ENCODE peak calls at places on chromosomes 3 and 15, in five cellular contexts. One of them, this sample, is unnamed.

GRCh38 chr15:64897345-64897985 is 14.2 kb upstream of the ANKDD1A start:
- DNase-seq in heart left ventricle: peak
- DNase-seq in cardiac fibroblast: peak
- DNase-seq in uterus: peak
- DNase-seq in ovary: peak
- DNase-seq in this sample: peak

GRCh38 chr15:40034186-40034946 is 4.6 kb downstream of the SRP14 start:
- DNase-seq in heart left ventricle: no peak
- DNase-seq in ovary: no peak
- DNase-seq in cardiac fibroblast: no peak
- DNase-seq in uterus: no peak
- DNase-seq in this sample: no peak

GRCh38 chr3:156389151-156389760 is 165.7 kb downstream of the SSR3 start:
- DNase-seq in ovary: no peak
- DNase-seq in heart left ventricle: peak
- DNase-seq in cardiac fibroblast: no peak
- DNase-seq in uterus: no peak
- DNase-seq in this sample: no peak

GRCh38 chr3:42515391-42515916 is 13.0 kb downstream of the VIPR1 start:
- DNase-seq in cardiac fibroblast: no peak
- DNase-seq in ovary: no peak
- DNase-seq in heart left ventricle: peak
- DNase-seq in uterus: no peak
- DNase-seq in this sample: no peak

GRCh38 chr15:91622676-91623342 is 230.7 kb upstream of the SLCO3A1 start:
- DNase-seq in heart left ventricle: no peak
- DNase-seq in cardiac fibroblast: no peak
- DNase-seq in uterus: no peak
- DNase-seq in ovary: no peak
- DNase-seq in this sample: no peak

GRCh38 chr15:41832875-41833274 is 5.0 kb downstream of the JMJD7 start:
- DNase-seq in ovary: no peak
- DNase-seq in cardiac fibroblast: no peak
- DNase-seq in heart left ventricle: no peak
- DNase-seq in uterus: no peak
- DNase-seq in this sample: no peak

GRCh38 chr3:71186816-71187215 is 396.7 kb downstream of the FOXP1 start:
- DNase-seq in cardiac fibroblast: no peak
- DNase-seq in uterus: no peak
- DNase-seq in ovary: no peak
- DNase-seq in heart left ventricle: no peak
- DNase-seq in this sample: no peak

GRCh38 chr3:193262707-193263106 is 21.7 kb downstream of the PLAAT1 start:
- DNase-seq in heart left ventricle: no peak
- DNase-seq in uterus: no peak
- DNase-seq in ovary: no peak
- DNase-seq in cardiac fibroblast: no peak
- DNase-seq in this sample: no peak

GRCh38 chr3:130465486-130465885 is 51.5 kb upstream of the COL6A6 start:
- DNase-seq in cardiac fibroblast: no peak
- DNase-seq in heart left ventricle: no peak
- DNase-seq in uterus: no peak
- DNase-seq in ovary: no peak
- DNase-seq in this sample: no peak

GRCh38 chr3:126510323-126510910 is 7.2 kb downstream of the UROC1 start:
- DNase-seq in uterus: no peak
- DNase-seq in heart left ventricle: no peak
- DNase-seq in ovary: no peak
- DNase-seq in cardiac fibroblast: no peak
- DNase-seq in this sample: no peak

GRCh38 chr3:41369838-41370237 is 170.5 kb downstream of the CTNNB1 start:
- DNase-seq in ovary: no peak
- DNase-seq in cardiac fibroblast: no peak
- DNase-seq in heart left ventricle: no peak
- DNase-seq in uterus: no peak
- DNase-seq in this sample: no peak

GRCh38 chr3:169578381-169578780 is 85.1 kb downstream of the MECOM start:
- DNase-seq in ovary: no peak
- DNase-seq in cardiac fibroblast: no peak
- DNase-seq in heart left ventricle: no peak
- DNase-seq in uterus: no peak
- DNase-seq in this sample: no peak

GRCh38 chr3:41144631-41145030 is 54.7 kb upstream of the CTNNB1 start:
- DNase-seq in heart left ventricle: no peak
- DNase-seq in uterus: no peak
- DNase-seq in cardiac fibroblast: no peak
- DNase-seq in ovary: no peak
- DNase-seq in this sample: no peak

GRCh38 chr3:53225181-53225580 is 30.6 kb downstream of the TKT start:
- DNase-seq in uterus: no peak
- DNase-seq in heart left ventricle: no peak
- DNase-seq in ovary: no peak
- DNase-seq in cardiac fibroblast: no peak
- DNase-seq in this sample: no peak

GRCh38 chr3:150409527-150410310 is 1.6 kb downstream of the TSC22D2 start:
- DNase-seq in cardiac fibroblast: peak
- DNase-seq in uterus: peak
- DNase-seq in heart left ventricle: peak
- DNase-seq in ovary: peak
- DNase-seq in this sample: peak

GRCh38 chr3:150407051-150407817 is 864 bp upstream of the TSC22D2 start:
- DNase-seq in uterus: peak
- DNase-seq in heart left ventricle: no peak
- DNase-seq in cardiac fibroblast: peak
- DNase-seq in ovary: no peak
- DNase-seq in this sample: peak

GRCh38 chr3:150409125-150409526 is 1.0 kb downstream of the TSC22D2 start:
- DNase-seq in heart left ventricle: no peak
- DNase-seq in ovary: no peak
- DNase-seq in uterus: no peak
- DNase-seq in cardiac fibroblast: no peak
- DNase-seq in this sample: no peak

GRCh38 chr3:150407818-150408231 is 273 bp upstream of the TSC22D2 start:
- DNase-seq in heart left ventricle: peak
- DNase-seq in cardiac fibroblast: peak
- DNase-seq in uterus: peak
- DNase-seq in ovary: peak
- DNase-seq in this sample: no peak

DNA sequence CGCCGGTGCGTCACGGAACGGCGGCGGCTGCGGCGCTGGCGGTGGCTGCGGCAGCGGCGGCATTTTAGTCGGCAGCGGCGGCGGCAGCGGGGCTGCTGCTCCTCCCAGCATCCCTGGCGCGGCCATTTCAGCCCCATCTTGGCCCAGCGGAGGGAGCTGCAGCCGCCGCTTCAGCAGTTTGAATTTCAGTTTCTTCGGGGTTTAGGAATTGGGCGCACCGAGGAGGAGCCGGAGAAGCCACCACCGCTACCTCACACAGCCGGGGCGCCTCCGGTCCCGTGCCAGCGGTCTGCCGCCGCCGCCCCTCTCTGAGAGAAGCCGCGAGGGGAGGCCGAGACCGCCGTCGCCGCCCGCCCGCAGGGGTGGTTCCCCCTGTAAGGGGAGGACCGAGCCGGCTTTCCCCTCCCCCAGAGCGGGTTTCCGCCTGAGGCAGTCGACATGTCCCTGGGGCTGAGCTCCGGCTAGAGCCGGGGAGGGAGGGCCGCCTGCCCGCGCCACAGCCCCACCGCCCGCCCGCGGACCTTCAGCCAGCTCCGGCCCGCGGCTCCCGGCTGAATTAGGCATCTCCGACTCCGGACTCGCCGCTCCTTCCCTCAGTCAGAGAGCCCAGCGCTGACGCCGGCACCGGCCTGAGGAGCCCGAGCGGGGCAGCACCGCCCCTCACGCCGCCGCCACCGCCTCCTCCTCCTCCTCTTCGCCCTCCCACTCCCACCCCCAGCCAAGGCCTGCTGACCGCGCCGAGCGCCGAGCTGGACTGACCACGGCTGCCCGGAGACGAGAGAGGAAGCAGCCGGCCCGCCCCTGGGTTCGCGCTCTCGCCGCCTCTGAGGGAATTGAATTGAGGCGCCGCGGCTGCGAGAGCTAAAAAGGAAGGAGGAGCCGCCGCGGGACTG is at the start of gene TSC22D2:
- DNase-seq in uterus: peak
- DNase-seq in cardiac fibroblast: peak
- DNase-seq in heart left ventricle: peak
- DNase-seq in ovary: peak
- DNase-seq in this sample: peak
- TF ChIP-seq CTCF in uterus: peak
- TF ChIP-seq CTCF in cardiac fibroblast: no peak
- TF ChIP-seq CTCF in heart left ventricle: no peak
- TF ChIP-seq CTCF in ovary: peak
- TF ChIP-seq CTCF in this sample: peak

GRCh38 chr3:39378957-39379777 is 4.0 kb upstream of the SLC25A38 start:
- DNase-seq in ovary: no peak
- DNase-seq in uterus: no peak
- DNase-seq in heart left ventricle: no peak
- DNase-seq in cardiac fibroblast: no peak
- DNase-seq in this sample: no peak

GRCh38 chr3:39381432-39381831 is 1.7 kb upstream of the SLC25A38 start:
- DNase-seq in ovary: no peak
- DNase-seq in heart left ventricle: no peak
- DNase-seq in uterus: no peak
- DNase-seq in cardiac fibroblast: no peak
- DNase-seq in this sample: no peak

GRCh38 chr3:39379778-39380155 is 3.4 kb upstream of the SLC25A38 start:
- DNase-seq in cardiac fibroblast: no peak
- DNase-seq in ovary: no peak
- DNase-seq in heart left ventricle: no peak
- DNase-seq in uterus: no peak
- DNase-seq in this sample: no peak

GRCh38 chr3:39376929-39377634 is 6.1 kb upstream of the SLC25A38 start:
- DNase-seq in uterus: no peak
- DNase-seq in ovary: no peak
- DNase-seq in cardiac fibroblast: peak
- DNase-seq in heart left ventricle: no peak
- DNase-seq in this sample: no peak

GRCh38 chr3:39378092-39378491 is 5.1 kb upstream of the SLC25A38 start:
- DNase-seq in uterus: no peak
- DNase-seq in heart left ventricle: no peak
- DNase-seq in ovary: no peak
- DNase-seq in cardiac fibroblast: peak
- DNase-seq in this sample: peak
- TF ChIP-seq CTCF in uterus: peak
- TF ChIP-seq CTCF in heart left ventricle: peak
- TF ChIP-seq CTCF in ovary: peak
- TF ChIP-seq CTCF in cardiac fibroblast: peak
- TF ChIP-seq CTCF in this sample: peak

GRCh38 chr3:186567072-186567921 is at the start of gene TBCCD1:
- DNase-seq in uterus: peak
- DNase-seq in heart left ventricle: peak
- DNase-seq in cardiac fibroblast: peak
- DNase-seq in ovary: peak
- DNase-seq in this sample: peak
- TF ChIP-seq CTCF in uterus: no peak
- TF ChIP-seq CTCF in heart left ventricle: no peak
- TF ChIP-seq CTCF in cardiac fibroblast: no peak
- TF ChIP-seq CTCF in ovary: no peak
- TF ChIP-seq CTCF in this sample: no peak

DNA sequence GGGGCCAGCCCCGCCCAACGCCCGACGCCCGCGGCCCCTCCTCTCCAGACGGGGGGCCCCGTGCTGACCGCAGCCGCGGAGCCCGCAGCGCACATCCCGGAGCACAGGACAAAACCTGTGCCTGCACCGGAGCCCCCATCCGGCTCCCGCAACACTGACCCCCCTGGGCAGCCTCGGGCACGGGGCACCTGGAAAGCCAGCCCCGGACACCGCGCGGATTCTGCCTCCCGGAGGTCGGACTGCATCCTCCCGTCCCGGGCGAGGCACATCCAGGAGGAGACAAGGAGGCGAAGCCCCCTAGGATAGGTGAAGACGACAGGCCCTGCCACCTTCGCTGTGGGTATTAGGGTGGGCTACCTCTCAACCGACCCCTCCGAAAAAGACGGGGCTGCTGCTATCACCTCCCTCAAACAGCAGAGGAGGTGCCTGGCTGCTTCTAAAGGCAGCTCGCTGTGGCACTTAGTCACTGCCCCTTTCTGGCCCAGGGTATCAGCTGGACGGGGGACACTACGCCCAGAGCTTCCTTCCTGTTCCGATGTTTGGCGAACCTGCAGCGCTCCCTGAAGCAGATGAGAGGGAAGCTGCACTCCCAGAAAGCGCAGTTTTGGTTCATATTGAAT is 10.6 kb downstream of the XXYLT1 start:
- DNase-seq in ovary: no peak
- DNase-seq in heart left ventricle: peak
- DNase-seq in cardiac fibroblast: peak
- DNase-seq in uterus: no peak
- DNase-seq in this sample: no peak
- TF ChIP-seq CTCF in ovary: no peak
- TF ChIP-seq CTCF in heart left ventricle: peak
- TF ChIP-seq CTCF in cardiac fibroblast: peak
- TF ChIP-seq CTCF in uterus: no peak
- TF ChIP-seq CTCF in this sample: peak

This sample was measured in HFFc6.